ENCODE peak calls at places on chromosomes 5 and 9, in five cellular contexts. O is PC-3, W is thoracic aorta, P is transverse colon, I is Peyer's patch. A is an unnamed sample.

GRCh38 chr5:18314192-18314778 is 680.0 kb downstream of the TAF11L14 start:
- DNase-seq in O (peak; percentile 66), W (no peak), P (no peak), I (no peak), A (peak; percentile 24)

GRCh38 chr9:21434202-21435014 is 5.8 kb upstream of the IFNA1 start:
- DNase-seq in O (peak; percentile 83), W (no peak), P (peak; percentile 28), I (peak; percentile 75), A (peak; percentile 57)

GRCh38 chr9:116941266-116941665 is 254.2 kb downstream of the TRIM32 start:
- DNase-seq in O (no peak), W (no peak), P (no peak), I (no peak), A (no peak)

GRCh38 chr9:129549684-129550083 is 71.2 kb downstream of the C9orf50 start:
- DNase-seq in O (no peak), W (no peak), P (peak; percentile 20), I (peak; percentile 53), A (peak; percentile 37)

GRCh38 chr5:154366353-154366752 is 79.4 kb upstream of the SAP30L start:
- DNase-seq in O (no peak), W (no peak), P (no peak), I (no peak), A (no peak)

GRCh38 chr9:121638901-121639592 is 12.4 kb upstream of the DAB2IP start:
- DNase-seq in O (no peak), W (no peak), P (no peak), I (no peak), A (no peak)

GRCh38 chr5:10734050-10734709 is 26.9 kb downstream of the DAP start:
- DNase-seq in O (no peak), W (no peak), P (no peak), I (no peak), A (no peak)

GRCh38 chr5:34957299-34957698 is 27.9 kb downstream of the DNAJC21 start:
- DNase-seq in O (no peak), W (no peak), P (no peak), I (no peak), A (no peak)

GRCh38 chr5:103620851-103621547 is 58.4 kb upstream of the NUDT12 start:
- DNase-seq in O (no peak), W (no peak), P (no peak), I (no peak), A (no peak)

GRCh38 chr5:79512692-79513518 is 1.0 kb downstream of the HOMER1 start:
- DNase-seq in O (peak; percentile 35), W (no peak), P (no peak), I (no peak), A (peak; percentile 1)

GRCh38 chr5:163821142-163821541 is 315.7 kb downstream of the MAT2B start:
- DNase-seq in O (no peak), W (no peak), P (no peak), I (no peak), A (no peak)

GRCh38 chr9:94675008-94675841 is 35.9 kb upstream of the FBP1 start:
- DNase-seq in O (no peak), W (no peak), P (no peak), I (no peak), A (no peak)

DNA sequence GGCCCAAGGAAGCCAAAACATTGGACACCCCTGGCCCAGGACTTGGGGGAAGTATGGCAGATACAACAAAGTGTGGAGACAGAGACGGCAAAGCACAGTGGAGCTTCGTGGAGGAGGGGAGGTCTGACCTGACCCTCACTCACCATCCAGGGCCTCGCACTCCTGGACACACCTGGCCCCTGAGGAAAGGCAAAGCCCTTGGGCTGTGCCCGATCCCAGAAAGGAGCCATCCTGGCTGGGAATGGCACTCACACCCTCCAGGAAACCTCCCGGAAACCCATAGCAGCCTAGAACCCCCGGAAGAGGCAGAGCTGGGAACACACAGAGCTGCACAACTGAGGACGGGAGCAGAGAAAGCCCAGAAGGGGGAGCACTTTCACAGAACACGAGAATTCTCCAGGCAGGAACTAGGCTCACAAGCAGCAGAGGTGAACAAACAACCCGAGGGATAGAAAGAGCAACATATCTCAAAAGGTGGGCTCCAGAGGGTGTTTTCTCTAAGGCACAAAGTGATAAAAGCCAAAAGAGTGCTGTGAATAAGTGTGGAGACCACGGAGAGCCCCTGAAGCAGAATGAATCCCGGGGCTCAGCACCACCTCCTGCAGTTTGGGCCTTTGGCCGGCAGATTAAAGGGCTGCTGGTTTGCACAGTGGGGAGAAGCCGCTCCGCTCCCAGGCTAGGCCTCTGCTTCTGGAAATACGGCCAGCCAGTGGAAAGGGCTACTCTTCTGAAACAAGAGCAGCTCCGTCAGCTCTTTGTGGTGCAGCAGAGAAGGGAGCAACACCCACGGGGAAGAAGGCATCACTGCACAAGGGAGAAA is 108.2 kb downstream of the UBE2R2 start:
- DNase-seq in O (peak; percentile 57), W (no peak), P (peak; percentile 32), I (no peak), A (peak; percentile 57)
- H3K36me3 ChIP-seq in O (peaks cover 36% of the 10 kb centered on the region), W (peaks cover 53% of the 10 kb centered on the region), P (no peaks in the 10 kb centered on the region), I (no peaks in the 10 kb centered on the region), A (peaks cover 88% of the 10 kb centered on the region)

GRCh38 chr5:108484035-108484434 is 102.1 kb upstream of the FBXL17 start:
- DNase-seq in O (no peak), W (no peak), P (no peak), I (no peak), A (no peak)

GRCh38 chr5:108481355-108481931 is 99.5 kb upstream of the FBXL17 start:
- DNase-seq in O (peak; percentile 82), W (no peak), P (no peak), I (no peak), A (no peak)
- TF ChIP-seq CTCF in O (peak; percentile 87), W (no peak), P (no peak), I (no peak), A (peak; percentile 36)

GRCh38 chr5:177006265-177006972 is at the start of gene UIMC1:
- DNase-seq in O (peak; percentile 93), W (peak; percentile 71), P (peak; percentile 94), I (peak; percentile 96), A (peak; percentile 94)

GRCh38 chr5:177005619-177006264 is 837 bp downstream of the UIMC1 start:
- DNase-seq in O (peak; percentile 72), W (peak; percentile 10), P (peak; percentile 78), I (peak; percentile 86), A (peak; percentile 76)

GRCh38 chr5:177003649-177004048 is 2.9 kb downstream of the UIMC1 start:
- DNase-seq in O (no peak), W (no peak), P (no peak), I (no peak), A (peak; percentile 15)

GRCh38 chr5:177008716-177009115 is 2.1 kb upstream of the UIMC1 start:
- DNase-seq in O (no peak), W (no peak), P (no peak), I (no peak), A (no peak)

GRCh38 chr5:177004961-177005360 is 1.6 kb downstream of the UIMC1 start:
- DNase-seq in O (no peak), W (no peak), P (no peak), I (no peak), A (no peak)
- H3K4me3 ChIP-seq in O (peak overlapping the region; percentile 95), W (peak overlapping the region; percentile 99), P (peak overlapping the region; percentile 66), I (peak overlapping the region; percentile 88), A (peak overlapping the region; percentile 79)

DNA sequence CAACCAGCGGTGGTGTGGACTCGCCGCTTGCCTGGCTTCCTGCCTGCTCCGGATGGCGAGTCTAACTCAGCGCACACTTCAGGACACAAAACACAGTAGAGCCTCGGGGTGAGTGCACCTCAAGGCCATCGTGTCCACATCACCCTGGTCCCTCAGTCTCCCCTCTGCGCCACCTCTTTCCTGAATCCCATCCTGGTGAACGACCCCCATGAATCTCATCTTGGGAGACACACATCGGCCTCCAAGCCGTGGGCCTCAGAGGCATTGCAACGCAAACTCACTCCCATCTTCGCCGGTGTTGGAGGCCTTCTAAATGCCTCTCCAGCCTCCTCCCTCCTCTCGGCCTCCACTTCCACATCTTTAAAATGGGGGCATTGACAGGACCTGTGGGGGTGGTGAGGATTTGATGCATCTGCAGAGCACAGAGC is 124.3 kb downstream of the COL23A1 start:
- DNase-seq in O (no peak), W (no peak), P (no peak), I (peak; percentile 34), A (no peak)
- H3K36me3 ChIP-seq in O (no peaks in the 10 kb centered on the region), W (no peaks in the 10 kb centered on the region), P (no peaks in the 10 kb centered on the region), I (no peaks in the 10 kb centered on the region), A (no peaks in the 10 kb centered on the region)

GRCh38 chr9:81759680-81760215 is 70.4 kb upstream of the TLE1 start:
- DNase-seq in O (peak; percentile 88), W (peak; percentile 5), P (no peak), I (no peak), A (peak; percentile 69)
- TF ChIP-seq CTCF in O (no peak), W (no peak), P (no peak), I (no peak), A (no peak)

GRCh38 chr9:6937209-6937608 is 179.4 kb downstream of the KDM4C start:
- DNase-seq in O (peak; percentile 46), W (no peak), P (no peak), I (no peak), A (no peak)
- H3K4me3 ChIP-seq in O (no peak overlapping the region), W (no peak overlapping the region), P (no peak overlapping the region), I (no peak overlapping the region), A (no peak overlapping the region)

DNA sequence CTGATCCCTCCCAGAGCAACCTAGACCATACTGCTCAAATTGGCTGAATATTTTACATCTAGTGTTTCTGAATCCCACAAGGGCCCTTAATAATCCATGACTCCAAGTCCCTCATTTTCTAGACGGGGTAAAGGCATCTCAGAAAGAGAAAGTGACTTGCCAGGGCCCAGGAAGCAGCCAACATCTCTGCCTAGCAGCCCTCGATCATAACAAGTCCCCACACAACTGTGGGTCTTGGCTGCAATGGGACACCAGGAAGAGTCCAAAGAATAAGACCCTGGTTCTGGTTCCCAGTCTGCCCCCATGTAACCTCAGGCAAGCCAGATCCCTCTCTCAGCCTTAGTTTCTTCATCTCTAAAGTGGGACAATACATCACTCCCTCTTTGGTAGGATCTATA is 6.3 kb downstream of the ANXA6 start:
- DNase-seq in O (no peak), W (no peak), P (no peak), I (no peak), A (no peak)
- H3K36me3 ChIP-seq in O (no peaks in the 10 kb centered on the region), W (peaks cover 13% of the 10 kb centered on the region), P (no peaks in the 10 kb centered on the region), I (no peaks in the 10 kb centered on the region), A (no peaks in the 10 kb centered on the region)

A was measured in adrenal gland.